ENCODE peak calls at places on chromosomes 6 and 20, in six cellular contexts. J is heart left ventricle, A is endothelial cell, B is left ventricle myocardium inferior, I is HFF-Myc, O is activated B cell treated with CpG ODN at 0.5 μM for 24 hours. S is an unnamed sample.

GRCh38 chr20:2984028-2984501 is 59.4 kb upstream of the GNRH2 start:
- DNase-seq in J (no peak), O (no peak), A (no peak), I (no peak), B (no peak), S (no peak)

GRCh38 chr6:143198312-143198711 is 137.6 kb downstream of the AIG1 start:
- DNase-seq in A (no peak), B (no peak), J (no peak), I (no peak), O (no peak), S (no peak)

GRCh38 chr6:40587240-40588069 is at the start of gene LRFN2:
- DNase-seq in I (peak), O (peak), A (peak), B (peak), J (peak), S (peak)

GRCh38 chr20:7806831-7807230 is 133.4 kb downstream of the HAO1 start:
- DNase-seq in I (no peak), O (no peak), B (no peak), A (no peak), J (no peak), S (no peak)

GRCh38 chr6:130099119-130099518 is 80.7 kb downstream of the L3MBTL3 start:
- DNase-seq in O (no peak), I (no peak), A (no peak), J (no peak), B (no peak), S (no peak)

GRCh38 chr6:70956451-70957283 is at the start of gene B3GAT2:
- DNase-seq in O (peak), I (no peak), B (no peak), A (peak), J (no peak), S (peak)

GRCh38 chr6:39266375-39266774 is 37.1 kb upstream of the KCNK5 start:
- DNase-seq in I (no peak), A (no peak), O (no peak), J (no peak), B (no peak), S (no peak)

GRCh38 chr6:135168766-135169165 is 12.3 kb upstream of the MYB start:
- DNase-seq in O (no peak), I (no peak), A (no peak), J (no peak), B (no peak), S (no peak)

GRCh38 chr6:42498473-42499128 is 46.9 kb upstream of the TRERF1 start:
- DNase-seq in I (no peak), O (no peak), J (no peak), A (no peak), B (peak), S (no peak)

GRCh38 chr20:9837634-9838033 is 1.2 kb downstream of the PAK5 start:
- DNase-seq in I (no peak), O (no peak), A (no peak), J (no peak), B (no peak), S (no peak)

GRCh38 chr20:60948230-60948629 is 303.8 kb upstream of the CDH4 start:
- DNase-seq in I (no peak), A (no peak), J (no peak), B (no peak), O (no peak), S (no peak)

GRCh38 chr20:57793421-57793820 is 83.6 kb upstream of the PMEPA1 start:
- DNase-seq in J (no peak), A (no peak), B (no peak), O (no peak), I (no peak), S (no peak)

GRCh38 chr6:105484238-105485161 is 81.6 kb upstream of the PREP start:
- DNase-seq in B (no peak), J (no peak), I (no peak), O (no peak), A (no peak), S (no peak)

GRCh38 chr6:111487656-111488055 is 4.6 kb upstream of the REV3L start:
- DNase-seq in B (no peak), I (no peak), A (no peak), J (no peak), O (no peak), S (no peak)

GRCh38 chr20:37492096-37492625 is 28.9 kb upstream of the NNAT start:
- DNase-seq in J (no peak), O (no peak), B (no peak), A (no peak), I (no peak), S (no peak)

GRCh38 chr6:160972111-160972510 is 19.5 kb upstream of the MAP3K4 start:
- DNase-seq in O (no peak), B (no peak), A (no peak), J (no peak), I (peak), S (no peak)

GRCh38 chr20:25984933-25985332 is 288.3 kb upstream of the ZNF337 start:
- DNase-seq in J (peak), A (no peak), B (peak), O (no peak), I (peak), S (peak)

GRCh38 chr6:34066284-34066571 is 79.7 kb downstream of the GRM4 start:
- DNase-seq in J (no peak), B (no peak), I (no peak), O (no peak), A (no peak), S (no peak)

GRCh38 chr6:3522561-3523287 is 65.9 kb upstream of the SLC22A23 start:
- DNase-seq in B (no peak), O (no peak), A (no peak), I (no peak), J (no peak), S (no peak)

GRCh38 chr6:13794184-13794583 is 20.2 kb downstream of the MCUR1 start:
- DNase-seq in J (no peak), I (no peak), O (no peak), A (no peak), B (no peak), S (no peak)

GRCh38 chr6:37170273-37171140 is 555 bp downstream of the PIM1 start:
- DNase-seq in A (peak), J (peak), I (no peak), O (peak), B (peak), S (peak)

GRCh38 chr6:139027620-139028182 is 844 bp upstream of the ABRACL start:
- DNase-seq in B (no peak), I (no peak), A (no peak), J (no peak), O (no peak), S (no peak)

GRCh38 chr6:30884521-30885480 is 482 bp downstream of the DDR1 start:
- DNase-seq in J (no peak), O (peak), I (no peak), A (no peak), B (peak), S (peak)

GRCh38 chr20:50450961-50451752 is 59.0 kb upstream of the PTPN1 start:
- DNase-seq in O (no peak), I (no peak), A (no peak), B (no peak), J (no peak), S (no peak)

GRCh38 chr6:3211681-3212080 is 15.8 kb downstream of the TUBB2B start:
- DNase-seq in A (no peak), I (no peak), J (no peak), O (no peak), B (no peak), S (no peak)

GRCh38 chr6:122996797-122997520 is 924 bp downstream of the CLVS2 start:
- DNase-seq in J (no peak), I (no peak), B (no peak), O (no peak), A (no peak), S (no peak)

GRCh38 chr20:48283470-48284110 is 498.3 kb upstream of the SULF2 start:
- DNase-seq in O (no peak), A (peak), J (no peak), I (no peak), B (peak), S (peak)

DNA sequence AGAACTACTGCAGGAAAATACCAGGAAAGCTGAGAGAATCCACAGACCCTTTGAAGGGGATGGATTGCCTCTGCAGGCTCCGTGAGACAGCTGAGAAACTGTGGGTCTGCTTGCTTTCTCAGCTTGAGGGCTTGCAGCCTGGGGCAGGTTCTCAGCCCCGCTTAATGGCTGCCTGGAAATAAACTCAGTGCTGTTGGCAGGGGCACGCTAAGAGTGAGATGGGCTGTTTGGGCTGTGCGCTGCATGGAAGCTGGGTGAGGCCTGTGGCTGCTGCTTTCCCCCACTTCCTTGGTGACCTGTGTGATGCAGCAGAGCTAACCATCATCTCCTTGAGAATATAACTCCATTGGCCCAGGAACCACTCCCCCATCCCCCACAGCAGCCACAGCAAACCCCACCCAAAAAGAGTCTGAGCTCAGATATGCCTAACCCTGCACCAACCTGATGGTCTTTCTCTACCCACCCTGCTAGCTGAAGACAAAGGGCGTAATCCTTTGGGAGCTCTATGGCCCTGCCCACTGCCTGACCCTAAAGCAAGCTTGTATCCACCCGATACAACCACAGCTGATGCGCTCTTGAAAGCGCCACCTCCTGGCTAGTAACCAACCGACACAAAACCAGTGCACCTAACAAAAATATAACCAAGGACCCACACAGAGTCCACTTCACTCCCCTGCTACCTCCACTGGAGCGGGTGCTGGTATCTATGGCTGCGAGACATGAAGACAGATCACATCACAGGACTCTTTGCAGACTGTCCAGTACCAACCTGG is 800.6 kb upstream of the MAP3K7 start:
- DNase-seq in A (peak), I (no peak), O (no peak), J (no peak), B (no peak), S (no peak)
- TF ChIP-seq CTCF in A (peak), I (no peak), O (no peak), J (no peak), B (no peak), S (no peak)

DNA sequence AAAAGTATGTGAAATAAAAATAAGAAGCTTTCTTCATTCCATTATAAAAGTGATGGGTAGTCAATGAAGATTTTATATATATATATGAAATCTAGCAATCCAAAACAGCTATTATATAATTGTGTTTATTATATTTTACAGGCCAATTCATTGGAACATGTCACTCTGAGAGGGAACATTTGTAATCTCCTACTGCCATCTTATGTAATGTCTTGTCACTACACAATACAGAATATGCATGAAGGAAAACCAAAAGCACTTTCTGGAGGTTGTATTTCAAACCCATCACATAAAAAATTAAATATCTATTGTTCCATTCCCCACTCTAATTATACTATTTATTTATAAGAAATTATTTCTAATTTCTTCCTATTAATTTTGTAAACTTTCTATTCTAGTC is 31.5 kb upstream of the IRAK1BP1 start:
- DNase-seq in B (no peak), I (no peak), A (no peak), O (no peak), J (no peak), S (no peak)
- TF ChIP-seq CTCF in B (peak), I (no peak), A (no peak), O (no peak), J (no peak), S (peak)

GRCh38 chr6:89032599-89032998 is 48.0 kb upstream of the PNRC1 start:
- DNase-seq in O (no peak), J (no peak), B (no peak), I (no peak), A (no peak), S (no peak)
- TF ChIP-seq CTCF in O (no peak), J (peak), B (peak), I (no peak), A (no peak), S (no peak)

GRCh38 chr20:22687676-22688360 is 103.4 kb upstream of the FOXA2 start:
- DNase-seq in J (no peak), B (no peak), O (no peak), I (no peak), A (no peak), S (no peak)

GRCh38 chr20:22684072-22684762 is 99.8 kb upstream of the FOXA2 start:
- DNase-seq in A (peak), O (no peak), I (peak), J (peak), B (peak), S (no peak)

GRCh38 chr20:22682381-22682780 is 98.0 kb upstream of the FOXA2 start:
- DNase-seq in J (no peak), B (no peak), I (no peak), O (no peak), A (no peak), S (no peak)

GRCh38 chr20:22686097-22686496 is 101.7 kb upstream of the FOXA2 start:
- DNase-seq in B (peak), A (peak), O (no peak), J (peak), I (no peak), S (peak)

GRCh38 chr20:22684763-22685443 is 100.5 kb upstream of the FOXA2 start:
- DNase-seq in B (no peak), A (peak), O (no peak), I (no peak), J (no peak), S (no peak)
- TF ChIP-seq CTCF in B (no peak), A (no peak), O (no peak), I (no peak), J (no peak), S (no peak)